ENCODE peak calls at places on chromosomes 1 and 21, in five cellular contexts. Q is naive thymus-derived CD4-positive, alpha-beta T cell; J is aorta; E is SK-N-SH; X is colonic mucosa. V is an unnamed sample.

GRCh38 chr1:25897754-25898153 is 8.5 kb downstream of the STMN1 start:
- DNase-seq in Q (no peak), J (no peak), E (no peak), X (no peak), V (no peak)

GRCh38 chr1:43363935-43364525 is 3.8 kb downstream of the ELOVL1 start:
- DNase-seq in Q (no peak), J (no peak), E (no peak), X (no peak), V (no peak)

GRCh38 chr1:39545531-39545930 is 31.1 kb downstream of the PABPC4 start:
- DNase-seq in Q (no peak), J (no peak), E (no peak), X (no peak), V (no peak)

GRCh38 chr1:230123280-230124186 is 56.5 kb downstream of the GALNT2 start:
- DNase-seq in Q (no peak), J (no peak), E (no peak), X (no peak), V (no peak)

GRCh38 chr1:237205400-237206064 is 163.5 kb downstream of the RYR2 start:
- DNase-seq in Q (no peak), J (peak; percentile 79), E (no peak), X (peak; percentile 27), V (no peak)

GRCh38 chr1:38551908-38552307 is 307.7 kb downstream of the RRAGC start:
- DNase-seq in Q (no peak), J (no peak), E (no peak), X (no peak), V (no peak)

GRCh38 chr21:42248783-42249597 is 30.1 kb downstream of the ABCG1 start:
- DNase-seq in Q (no peak), J (peak; percentile 35), E (no peak), X (no peak), V (no peak)

GRCh38 chr1:205275133-205275532 is 46.4 kb downstream of the NUAK2 start:
- DNase-seq in Q (peak; percentile 71), J (no peak), E (no peak), X (peak; percentile 70), V (peak; percentile 79)

GRCh38 chr1:225114354-225114995 is 185.0 kb downstream of the DNAH14 start:
- DNase-seq in Q (no peak), J (no peak), E (no peak), X (no peak), V (no peak)

GRCh38 chr1:162847839-162848453 is 13.0 kb downstream of the CCDC190 start:
- DNase-seq in Q (peak; percentile 58), J (peak; percentile 93), E (peak; percentile 61), X (peak; percentile 81), V (peak; percentile 84)

GRCh38 chr1:2645776-2646175 is 13.0 kb upstream of the MMEL1 start:
- DNase-seq in Q (no peak), J (peak; percentile 64), E (no peak), X (no peak), V (no peak)

GRCh38 chr1:86478747-86479146 is 10.0 kb downstream of the CLCA1 start:
- DNase-seq in Q (no peak), J (no peak), E (no peak), X (no peak), V (no peak)

GRCh38 chr1:115222616-115223402 is 115.2 kb downstream of the NGF start:
- DNase-seq in Q (no peak), J (no peak), E (no peak), X (no peak), V (no peak)

GRCh38 chr1:1000357-1001056 is 610 bp upstream of the HES4 start:
- DNase-seq in Q (peak; percentile 67), J (peak; percentile 94), E (peak; percentile 91), X (peak; percentile 82), V (peak; percentile 61)

GRCh38 chr1:231442735-231443134 is 20.6 kb upstream of the EGLN1 start:
- DNase-seq in Q (no peak), J (no peak), E (no peak), X (no peak), V (no peak)

GRCh38 chr1:93878501-93878888 is 511 bp downstream of the DNTTIP2 start:
- DNase-seq in Q (peak; percentile 24), J (peak; percentile 80), E (peak; percentile 24), X (peak; percentile 66), V (peak; percentile 36)

GRCh38 chr1:21887216-21887736 is 49.8 kb downstream of the HSPG2 start:
- DNase-seq in Q (no peak), J (peak; percentile 71), E (no peak), X (no peak), V (no peak)

GRCh38 chr1:211741799-211742198 is 66.4 kb upstream of the NEK2 start:
- DNase-seq in Q (no peak), J (no peak), E (no peak), X (no peak), V (no peak)

GRCh38 chr1:165235777-165236285 is 120.7 kb downstream of the LMX1A start:
- DNase-seq in Q (no peak), J (peak; percentile 74), E (peak; percentile 63), X (no peak), V (peak; percentile 3)

GRCh38 chr1:111219466-111220286 is 7.8 kb upstream of the CHI3L2 start:
- DNase-seq in Q (no peak), J (no peak), E (no peak), X (no peak), V (no peak)

GRCh38 chr1:30816211-30817082 is 58.9 kb upstream of the LAPTM5 start:
- DNase-seq in Q (no peak), J (peak; percentile 87), E (peak; percentile 84), X (peak; percentile 31), V (peak; percentile 28)

GRCh38 chr1:36349241-36349671 is 25.8 kb upstream of the EVA1B start:
- DNase-seq in Q (no peak), J (no peak), E (no peak), X (no peak), V (no peak)

GRCh38 chr1:179490611-179491010 is 85.1 kb downstream of the NPHS2 start:
- DNase-seq in Q (no peak), J (no peak), E (no peak), X (no peak), V (no peak)

GRCh38 chr1:46757256-46757955 is 38.5 kb upstream of the EFCAB14 start:
- DNase-seq in Q (no peak), J (no peak), E (no peak), X (no peak), V (peak; percentile 89)

GRCh38 chr1:165854101-165854845 is 26.9 kb downstream of the UCK2 start:
- DNase-seq in Q (no peak), J (no peak), E (no peak), X (no peak), V (no peak)

GRCh38 chr1:159077657-159077961 is 1.0 kb upstream of the AIM2 start:
- DNase-seq in Q (no peak), J (no peak), E (no peak), X (no peak), V (no peak)

GRCh38 chr1:109912873-109913272 is 2.2 kb downstream of the CSF1 start:
- DNase-seq in Q (no peak), J (peak; percentile 70), E (no peak), X (no peak), V (no peak)

GRCh38 chr1:82867781-82868180 is 1067.0 kb downstream of the ADGRL2 start:
- DNase-seq in Q (no peak), J (no peak), E (no peak), X (no peak), V (no peak)

GRCh38 chr1:235919127-235919796 is 52.6 kb upstream of the LYST start:
- DNase-seq in Q (no peak), J (no peak), E (no peak), X (no peak), V (no peak)

GRCh38 chr1:160083968-160084770 is 2.8 kb downstream of the KCNJ9 start:
- DNase-seq in Q (peak; percentile 69), J (peak; percentile 82), E (peak; percentile 72), X (peak; percentile 86), V (peak; percentile 90)

GRCh38 chr1:42358791-42359190 is 21.8 kb upstream of the RIMKLA start:
- DNase-seq in Q (no peak), J (no peak), E (no peak), X (no peak), V (no peak)
- H3K4me3 ChIP-seq in Q (no peak overlapping the region), J (no peak overlapping the region), E (no peak overlapping the region), X (no peak overlapping the region), V (no peak overlapping the region)

DNA sequence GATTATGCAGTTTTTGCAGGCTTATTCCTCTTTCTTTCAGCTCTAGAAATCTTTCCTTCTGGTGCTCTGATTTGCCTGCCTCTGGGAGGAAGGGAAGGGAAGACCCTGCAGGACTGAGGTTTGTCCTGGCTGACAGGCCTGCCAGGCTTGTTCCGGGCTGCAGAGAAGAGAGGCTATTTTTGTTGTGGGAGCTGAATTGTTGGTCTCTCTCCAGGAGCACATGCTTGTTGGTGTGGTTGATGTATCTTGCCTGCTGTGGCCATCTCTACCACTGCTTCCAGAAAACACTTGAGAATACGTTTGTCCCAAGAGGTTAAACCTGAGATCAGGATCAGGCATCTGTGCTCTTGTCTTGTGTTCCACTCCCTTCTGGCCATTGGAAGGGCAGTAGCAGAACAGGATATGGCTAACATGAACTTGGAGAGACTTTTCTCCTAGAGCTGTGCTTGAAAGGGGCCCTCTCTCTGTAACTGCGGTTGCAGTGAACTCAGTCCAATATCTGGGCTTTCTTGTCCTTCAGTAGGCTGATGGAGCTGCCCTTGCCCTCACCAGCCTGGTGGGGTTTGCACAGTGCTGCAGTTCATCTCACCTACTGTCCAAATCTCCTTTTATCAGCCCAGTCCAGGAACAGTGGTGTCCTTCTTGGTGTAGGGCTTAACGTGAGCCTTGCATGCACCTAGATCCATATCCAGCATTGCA is 21.5 kb upstream of the SLC25A34 start:
- DNase-seq in Q (no peak), J (no peak), E (no peak), X (no peak), V (peak; percentile 44)
- H3K27ac ChIP-seq in Q (no peak overlapping the region), J (no peak overlapping the region), E (no peak overlapping the region), X (no peak overlapping the region), V (peak overlapping the region; percentile 61)

DNA sequence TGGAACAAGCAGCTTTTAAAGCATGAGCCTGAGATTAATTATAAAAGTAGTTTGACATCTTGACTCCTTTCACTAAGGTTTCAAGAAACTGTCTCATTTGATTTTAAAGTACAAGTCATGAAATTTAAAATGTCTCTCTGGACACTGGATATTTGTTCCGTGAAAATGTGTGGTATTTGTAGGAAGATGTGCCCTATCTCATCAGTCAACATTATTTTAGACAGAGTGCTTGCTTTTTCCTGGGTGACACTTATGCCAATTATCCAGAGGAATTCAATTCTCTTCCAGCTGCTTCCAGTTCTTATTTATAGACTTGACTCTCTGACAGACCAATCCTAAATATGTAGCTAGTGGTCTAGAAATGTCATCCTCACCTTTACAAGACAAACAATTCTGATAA is 300.4 kb downstream of the PLA2G4A start:
- DNase-seq in Q (no peak), J (no peak), E (no peak), X (no peak), V (no peak)
- H3K4me3 ChIP-seq in Q (no peak overlapping the region), J (no peak overlapping the region), E (no peak overlapping the region), X (no peak overlapping the region), V (no peak overlapping the region)

DNA sequence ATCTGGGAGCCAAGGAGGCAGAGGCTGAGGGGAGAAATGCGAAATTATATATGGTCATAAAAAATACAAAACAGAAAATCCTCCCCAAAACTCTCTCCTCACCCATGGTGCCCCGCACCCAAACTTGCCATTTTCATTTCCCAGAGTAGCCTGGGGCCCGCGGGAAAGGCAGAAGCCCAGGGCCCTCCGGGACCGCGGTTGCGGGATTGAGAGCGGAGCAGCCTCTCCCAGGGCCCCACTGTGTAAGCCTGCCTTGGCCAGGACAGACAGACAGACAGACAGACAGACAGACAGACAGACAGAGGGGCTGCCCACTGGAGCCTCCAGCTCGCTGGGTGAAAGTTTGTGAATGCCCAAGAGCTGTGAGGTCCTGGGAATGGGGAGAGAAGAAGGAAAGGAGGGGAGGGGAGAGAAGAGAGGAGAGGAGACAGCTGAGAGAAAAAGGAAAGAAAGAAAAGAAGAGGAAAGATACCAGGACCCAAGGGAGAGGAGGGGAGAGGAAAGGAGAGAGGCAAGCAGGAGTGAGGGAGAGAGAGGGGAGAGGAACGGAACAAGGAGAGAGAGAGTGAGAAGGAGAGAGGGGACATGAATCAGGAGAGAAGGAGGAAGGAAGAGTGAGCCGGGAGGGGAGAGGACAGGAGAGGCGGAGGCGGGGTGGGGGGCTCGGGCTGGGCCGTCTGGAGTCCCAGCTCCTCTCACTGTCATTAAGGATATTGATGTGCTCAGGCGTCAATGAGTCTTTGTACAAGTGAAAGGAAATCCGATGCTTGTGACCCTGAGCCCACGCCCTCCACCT is 69.3 kb upstream of the CASZ1 start:
- DNase-seq in Q (no peak), J (peak; percentile 51), E (no peak), X (no peak), V (no peak)
- H3K27ac ChIP-seq in Q (no peak overlapping the region), J (no peak overlapping the region), E (no peak overlapping the region), X (no peak overlapping the region), V (no peak overlapping the region)

V was measured in thyroid gland.